ENCODE peak calls at places on chromosomes 2 and 18, in seven cellular contexts. S, Y, N, H, A, U and R are unnamed samples.

GRCh38 chr18:48800877-48801727 is 149.7 kb downstream of the SMAD7 start:
- DNase-seq in S (no peak), Y (peak; percentile 11), N (no peak), H (no peak), A (peak; percentile 42), U (peak; percentile 82), R (peak; percentile 45)

GRCh38 chr2:98592565-98592964 is 15.7 kb downstream of the COA5 start:
- DNase-seq in S (no peak), Y (no peak), N (no peak), H (no peak), A (no peak), U (no peak), R (no peak)

GRCh38 chr2:56981554-56981953 is 797.8 kb downstream of the CCDC85A start:
- DNase-seq in S (no peak), Y (no peak), N (no peak), H (no peak), A (no peak), U (no peak), R (peak; percentile 72)

GRCh38 chr2:241904791-241905710 is 35.5 kb downstream of the RTP5 start:
- DNase-seq in S (no peak), Y (no peak), N (no peak), H (no peak), A (no peak), U (no peak), R (no peak)

GRCh38 chr2:72144746-72145657 is 2.7 kb downstream of the CYP26B1 start:
- DNase-seq in S (no peak), Y (no peak), N (no peak), H (peak; percentile 29), A (no peak), U (peak; percentile 45), R (no peak)

GRCh38 chr2:215396595-215397313 is 39.1 kb downstream of the FN1 start:
- DNase-seq in S (no peak), Y (peak; percentile 77), N (peak; percentile 70), H (no peak), A (peak; percentile 90), U (no peak), R (peak; percentile 62)

GRCh38 chr18:11826836-11827235 is 24.4 kb upstream of the CHMP1B start:
- DNase-seq in S (no peak), Y (no peak), N (no peak), H (no peak), A (no peak), U (no peak), R (no peak)

GRCh38 chr18:79400091-79400590 is 4.4 kb downstream of the NFATC1 start:
- DNase-seq in S (peak; percentile 74), Y (no peak), N (peak; percentile 70), H (no peak), A (peak; percentile 8), U (peak; percentile 88), R (no peak)

GRCh38 chr2:227479865-227480475 is 8.0 kb downstream of the AGFG1 start:
- DNase-seq in S (no peak), Y (peak; percentile 24), N (peak; percentile 9), H (no peak), A (peak; percentile 72), U (peak; percentile 45), R (peak; percentile 45)
- TF ChIP-seq CTCF in S (peak; percentile 36), Y (peak; percentile 28), N (no peak), H (no peak), A (peak; percentile 43), U (peak; percentile 29), R (peak; percentile 63)

DNA sequence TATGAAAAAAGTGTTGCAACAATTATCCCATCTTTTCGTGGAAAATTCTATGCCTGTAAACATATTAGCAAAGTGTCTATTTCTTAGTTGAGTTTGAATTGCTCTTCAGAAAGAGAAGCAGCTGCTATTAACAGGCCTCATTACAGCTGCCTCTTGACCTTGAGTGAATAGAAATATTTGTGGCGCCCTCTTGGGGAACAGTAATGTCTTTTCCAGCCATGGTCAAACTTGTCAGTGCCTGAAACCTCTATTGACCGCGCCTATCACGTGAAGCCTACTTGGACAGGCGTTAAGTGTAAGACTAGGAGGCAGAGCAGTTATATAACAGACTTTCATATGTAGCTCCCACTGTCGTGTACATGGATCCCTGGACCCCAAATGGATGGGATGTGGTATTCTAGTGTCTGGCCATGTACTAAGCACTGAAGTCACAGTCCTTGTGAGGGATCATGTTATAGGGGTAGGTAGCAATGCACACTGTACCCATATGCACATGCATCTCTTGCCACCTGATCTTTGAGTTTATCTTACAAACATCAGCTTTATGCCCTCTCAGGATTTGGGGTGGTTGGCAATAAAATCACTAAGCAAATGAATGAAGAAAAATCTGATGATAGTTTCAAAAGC is 245.0 kb downstream of the PTGR3 start:
- DNase-seq in S (no peak), Y (no peak), N (peak; percentile 60), H (peak; percentile 58), A (peak; percentile 76), U (peak; percentile 33), R (peak; percentile 33)
- TF ChIP-seq CTCF in S (no peak), Y (peak; percentile 45), N (peak; percentile 25), H (peak; percentile 23), A (peak; percentile 60), U (peak; percentile 40), R (peak; percentile 76)

GRCh38 chr2:238313991-238314350 is 6.3 kb upstream of the TRAF3IP1 start:
- DNase-seq in S (no peak), Y (no peak), N (no peak), H (no peak), A (no peak), U (no peak), R (no peak)
- TF ChIP-seq CTCF in S (no peak), Y (no peak), N (no peak), H (no peak), A (no peak), U (no peak), R (no peak)

GRCh38 chr2:59080465-59081181 is 839.5 kb upstream of the FANCL start:
- DNase-seq in S (no peak), Y (no peak), N (no peak), H (no peak), A (no peak), U (no peak), R (no peak)

DNA sequence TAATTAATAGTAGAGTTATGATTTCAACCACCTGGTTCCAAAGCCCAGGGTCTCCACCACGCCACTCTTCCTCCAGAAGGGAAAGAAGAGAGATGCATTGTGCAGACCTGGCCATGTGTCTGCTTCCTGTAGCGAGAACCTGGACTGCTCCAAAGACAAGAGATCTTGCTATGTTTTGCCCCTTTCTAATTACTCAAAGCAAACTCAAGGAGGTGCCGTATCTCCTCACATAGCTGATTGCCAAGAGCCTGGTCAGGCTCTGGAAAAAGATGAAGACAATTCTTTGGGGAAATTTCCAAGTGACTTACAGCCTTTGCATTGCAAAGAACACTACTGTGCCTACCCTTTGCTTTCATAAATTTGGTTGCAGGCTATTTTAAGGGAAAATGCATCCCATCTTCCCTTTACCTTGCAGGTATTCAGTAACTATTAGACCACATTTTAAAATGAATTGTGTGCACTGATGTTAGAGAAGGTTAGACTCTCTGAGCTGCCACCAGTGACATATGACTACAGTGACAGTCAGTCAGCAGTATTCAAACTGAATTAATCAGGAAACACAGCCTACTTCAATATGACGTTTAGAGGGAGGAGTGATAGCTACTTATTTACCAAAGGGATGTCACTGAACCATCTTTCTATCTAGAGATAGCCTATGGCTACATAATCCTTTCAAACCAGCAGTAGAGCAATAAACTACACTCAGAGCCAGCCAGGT is 842.1 kb upstream of the FANCL start:
- DNase-seq in S (no peak), Y (no peak), N (no peak), H (no peak), A (no peak), U (no peak), R (no peak)
- TF ChIP-seq CTCF in S (no peak), Y (no peak), N (no peak), H (no peak), A (no peak), U (no peak), R (no peak)

GRCh38 chr2:179354739-179355537 is 90.3 kb upstream of the SESTD1 start:
- DNase-seq in S (no peak), Y (no peak), N (no peak), H (no peak), A (peak; percentile 38), U (no peak), R (no peak)
- TF ChIP-seq CTCF in S (no peak), Y (peak; percentile 40), N (no peak), H (no peak), A (peak; percentile 50), U (no peak), R (peak; percentile 76)

GRCh38 chr18:267688-268552 is at the start of gene THOC1:
- DNase-seq in S (peak; percentile 89), Y (peak; percentile 55), N (peak; percentile 97), H (peak; percentile 94), A (peak; percentile 90), U (peak; percentile 96), R (peak; percentile 88)
- TF ChIP-seq CTCF in S (no peak), Y (no peak), N (no peak), H (no peak), A (no peak), U (no peak), R (no peak)

GRCh38 chr2:176269319-176270099 is at the start of gene MTX2:
- DNase-seq in S (peak; percentile 53), Y (peak; percentile 4), N (peak; percentile 77), H (peak; percentile 71), A (peak; percentile 62), U (peak; percentile 89), R (peak; percentile 32)
- TF ChIP-seq CTCF in S (no peak), Y (peak; percentile 10), N (no peak), H (no peak), A (no peak), U (no peak), R (peak; percentile 30)